ENCODE peak calls at places on chromosomes 13 and 19, in seven cellular contexts. One of them, this sample, is unnamed. For H3K36me3, the result is how much of the 10 kb centered on the place peaks cover.

GRCh38 chr19:5961969-5962945 is 15.7 kb downstream of the RANBP3 start:
- DNase-seq in HCT116: no peak
- DNase-seq in ascending aorta: no peak
- DNase-seq in lung: peak
- DNase-seq in thyroid gland: peak
- DNase-seq in H1: no peak
- DNase-seq in testis: no peak
- DNase-seq in this sample: no peak

GRCh38 chr19:13195678-13196077 is 45.5 kb downstream of the IER2 start:
- DNase-seq in ascending aorta: no peak
- DNase-seq in H1: peak
- DNase-seq in HCT116: no peak
- DNase-seq in thyroid gland: peak
- DNase-seq in lung: peak
- DNase-seq in testis: no peak
- DNase-seq in this sample: no peak

GRCh38 chr19:5466814-5467291 is 11.6 kb downstream of the ZNRF4 start:
- DNase-seq in testis: no peak
- DNase-seq in thyroid gland: no peak
- DNase-seq in H1: no peak
- DNase-seq in HCT116: no peak
- DNase-seq in ascending aorta: no peak
- DNase-seq in lung: no peak
- DNase-seq in this sample: no peak

GRCh38 chr13:107964356-107964755 is 251.0 kb downstream of the LIG4 start:
- DNase-seq in ascending aorta: no peak
- DNase-seq in testis: peak
- DNase-seq in thyroid gland: no peak
- DNase-seq in lung: no peak
- DNase-seq in HCT116: no peak
- DNase-seq in H1: no peak
- DNase-seq in this sample: no peak

GRCh38 chr13:29935309-29935981 is 85.0 kb upstream of the UBL3 start:
- DNase-seq in testis: no peak
- DNase-seq in thyroid gland: peak
- DNase-seq in lung: no peak
- DNase-seq in H1: no peak
- DNase-seq in HCT116: no peak
- DNase-seq in ascending aorta: no peak
- DNase-seq in this sample: no peak

GRCh38 chr13:20774746-20775145 is 985 bp upstream of the EEF1AKMT1 start:
- DNase-seq in thyroid gland: no peak
- DNase-seq in lung: no peak
- DNase-seq in H1: no peak
- DNase-seq in testis: no peak
- DNase-seq in HCT116: no peak
- DNase-seq in ascending aorta: no peak
- DNase-seq in this sample: no peak

GRCh38 chr19:18832331-18833140 is 777 bp downstream of the UPF1 start:
- DNase-seq in thyroid gland: peak
- DNase-seq in H1: peak
- DNase-seq in testis: peak
- DNase-seq in HCT116: no peak
- DNase-seq in lung: no peak
- DNase-seq in ascending aorta: no peak
- DNase-seq in this sample: no peak

GRCh38 chr19:40245506-40246128 is 19.1 kb upstream of the CCNP start:
- DNase-seq in lung: no peak
- DNase-seq in thyroid gland: no peak
- DNase-seq in testis: no peak
- DNase-seq in HCT116: no peak
- DNase-seq in ascending aorta: no peak
- DNase-seq in H1: no peak
- DNase-seq in this sample: no peak

GRCh38 chr13:113915012-113915763 is 51.3 kb upstream of the GAS6 start:
- DNase-seq in testis: no peak
- DNase-seq in HCT116: no peak
- DNase-seq in lung: peak
- DNase-seq in ascending aorta: no peak
- DNase-seq in H1: no peak
- DNase-seq in thyroid gland: no peak
- DNase-seq in this sample: no peak

GRCh38 chr13:97567510-97568243 is 133.7 kb downstream of the RAP2A start:
- DNase-seq in ascending aorta: no peak
- DNase-seq in H1: no peak
- DNase-seq in lung: peak
- DNase-seq in thyroid gland: peak
- DNase-seq in testis: no peak
- DNase-seq in HCT116: peak
- DNase-seq in this sample: no peak

GRCh38 chr13:99992912-99993311 is 11.3 kb downstream of the ZIC2 start:
- DNase-seq in HCT116: no peak
- DNase-seq in testis: no peak
- DNase-seq in H1: no peak
- DNase-seq in thyroid gland: no peak
- DNase-seq in ascending aorta: no peak
- DNase-seq in lung: no peak
- DNase-seq in this sample: no peak

GRCh38 chr19:48400018-48400742 is 6.7 kb downstream of the GRIN2D start:
- DNase-seq in testis: peak
- DNase-seq in lung: no peak
- DNase-seq in ascending aorta: no peak
- DNase-seq in HCT116: peak
- DNase-seq in thyroid gland: peak
- DNase-seq in H1: peak
- DNase-seq in this sample: no peak

GRCh38 chr19:7869910-7870511 is 4.2 kb downstream of the PRR36 start:
- DNase-seq in ascending aorta: no peak
- DNase-seq in H1: peak
- DNase-seq in lung: no peak
- DNase-seq in testis: peak
- DNase-seq in HCT116: peak
- DNase-seq in thyroid gland: peak
- DNase-seq in this sample: no peak

GRCh38 chr13:98466634-98467236 is 110.2 kb downstream of the STK24 start:
- DNase-seq in ascending aorta: no peak
- DNase-seq in lung: no peak
- DNase-seq in HCT116: no peak
- DNase-seq in testis: peak
- DNase-seq in H1: peak
- DNase-seq in thyroid gland: peak
- DNase-seq in this sample: no peak

GRCh38 chr19:11375143-11375948 is 880 bp downstream of the SWSAP1 start:
- DNase-seq in HCT116: no peak
- DNase-seq in thyroid gland: peak
- DNase-seq in H1: peak
- DNase-seq in lung: peak
- DNase-seq in testis: peak
- DNase-seq in ascending aorta: no peak
- DNase-seq in this sample: no peak

GRCh38 chr13:23579886-23580706 is 9.9 kb downstream of the TNFRSF19 start:
- DNase-seq in ascending aorta: no peak
- DNase-seq in testis: no peak
- DNase-seq in lung: no peak
- DNase-seq in thyroid gland: no peak
- DNase-seq in H1: peak
- DNase-seq in HCT116: no peak
- DNase-seq in this sample: no peak

GRCh38 chr19:35045667-35046300 is 4.3 kb downstream of the HPN start:
- DNase-seq in lung: no peak
- DNase-seq in testis: no peak
- DNase-seq in thyroid gland: peak
- DNase-seq in H1: no peak
- DNase-seq in ascending aorta: no peak
- DNase-seq in HCT116: no peak
- DNase-seq in this sample: no peak

GRCh38 chr19:39430675-39431593 is 4.8 kb downstream of the RPS16 start:
- DNase-seq in testis: no peak
- DNase-seq in H1: peak
- DNase-seq in ascending aorta: peak
- DNase-seq in HCT116: peak
- DNase-seq in thyroid gland: peak
- DNase-seq in lung: peak
- DNase-seq in this sample: no peak

GRCh38 chr19:5694952-5695648 is 5.0 kb downstream of the RPL36 start:
- DNase-seq in thyroid gland: no peak
- DNase-seq in ascending aorta: no peak
- DNase-seq in testis: no peak
- DNase-seq in lung: no peak
- DNase-seq in HCT116: no peak
- DNase-seq in H1: no peak
- DNase-seq in this sample: no peak

GRCh38 chr19:12364391-12365093 is 941 bp downstream of the ZNF442 start:
- DNase-seq in HCT116: no peak
- DNase-seq in testis: peak
- DNase-seq in thyroid gland: peak
- DNase-seq in ascending aorta: no peak
- DNase-seq in H1: no peak
- DNase-seq in lung: peak
- DNase-seq in this sample: no peak

GRCh38 chr19:18596752-18597157 is 8.2 kb downstream of the REX1BD start:
- DNase-seq in ascending aorta: no peak
- DNase-seq in testis: peak
- DNase-seq in HCT116: peak
- DNase-seq in thyroid gland: no peak
- DNase-seq in H1: peak
- DNase-seq in lung: peak
- DNase-seq in this sample: no peak

GRCh38 chr19:10118960-10119359 is 739 bp downstream of the EIF3G start:
- DNase-seq in H1: no peak
- DNase-seq in lung: no peak
- DNase-seq in testis: no peak
- DNase-seq in thyroid gland: no peak
- DNase-seq in HCT116: no peak
- DNase-seq in ascending aorta: no peak
- DNase-seq in this sample: no peak

DNA sequence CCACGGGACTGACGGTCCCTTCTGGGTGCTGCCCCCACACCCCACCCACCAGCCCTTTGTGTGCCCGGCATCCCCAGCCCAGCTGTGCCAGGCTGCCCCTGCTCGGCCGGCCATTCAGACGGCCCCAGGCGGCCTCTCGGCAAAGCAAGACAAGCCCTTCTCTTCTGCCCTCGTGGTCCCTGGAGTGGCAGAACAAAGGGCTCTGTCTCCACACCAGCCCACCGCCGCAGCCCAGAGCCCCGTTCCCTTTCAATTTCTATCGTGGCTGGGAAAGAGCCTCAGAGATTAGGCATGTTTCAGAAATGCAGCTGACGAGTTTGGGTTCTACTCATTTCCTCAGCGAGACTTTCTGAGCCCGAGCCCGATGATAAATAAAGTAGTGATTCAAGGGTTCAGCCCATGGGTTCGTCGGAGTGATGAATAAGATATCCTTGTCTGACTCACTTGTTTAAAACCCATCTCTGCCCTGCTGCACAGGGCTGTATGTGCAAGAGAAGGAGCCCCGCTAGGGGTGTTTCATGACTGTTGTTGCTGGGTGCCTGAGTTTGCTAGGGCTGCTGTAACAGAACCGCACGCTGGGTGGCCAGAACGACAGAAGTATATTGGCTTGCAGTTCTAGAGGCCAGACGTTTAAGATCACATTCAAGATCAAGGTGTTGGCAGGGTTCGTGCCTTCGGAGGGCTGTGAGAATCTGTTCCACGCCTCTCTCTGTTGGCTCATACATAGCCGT is 4.3 kb downstream of the MYO9B start:
- DNase-seq in HCT116: peak
- DNase-seq in thyroid gland: peak
- DNase-seq in testis: peak
- DNase-seq in lung: peak
- DNase-seq in H1: no peak
- DNase-seq in ascending aorta: peak
- DNase-seq in this sample: peak
- TF ChIP-seq CTCF in HCT116: no peak
- TF ChIP-seq CTCF in thyroid gland: no peak
- TF ChIP-seq CTCF in testis: peak
- TF ChIP-seq CTCF in lung: no peak
- TF ChIP-seq CTCF in H1: no peak
- TF ChIP-seq CTCF in ascending aorta: peak
- TF ChIP-seq CTCF in this sample: peak

DNA sequence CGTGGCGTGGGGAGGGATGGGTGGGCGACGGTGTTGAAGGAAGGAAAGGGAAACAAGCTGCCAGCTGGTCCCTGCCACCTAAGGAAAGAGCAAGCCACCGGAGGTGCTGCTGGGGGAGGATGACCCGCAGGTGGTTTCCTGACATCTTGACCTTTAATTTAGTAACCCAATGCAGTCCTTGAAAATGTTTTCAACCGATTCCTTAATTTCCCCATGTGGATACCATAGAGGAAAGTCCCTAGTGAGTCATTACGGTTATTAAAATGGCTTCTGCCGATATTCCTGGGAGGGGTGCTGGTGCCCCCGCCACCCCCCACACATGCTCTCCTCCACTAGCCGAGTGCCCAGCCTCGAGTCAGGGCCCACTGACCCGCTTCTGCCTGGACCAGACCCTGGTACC is 6.3 kb upstream of the ANKRD10 start:
- DNase-seq in H1: no peak
- DNase-seq in HCT116: no peak
- DNase-seq in thyroid gland: no peak
- DNase-seq in testis: no peak
- DNase-seq in ascending aorta: no peak
- DNase-seq in lung: no peak
- DNase-seq in this sample: no peak
- H3K36me3 ChIP-seq in H1: under half
- H3K36me3 ChIP-seq in HCT116: under half
- H3K36me3 ChIP-seq in thyroid gland: under half
- H3K36me3 ChIP-seq in testis: under half
- H3K36me3 ChIP-seq in ascending aorta: under half
- H3K36me3 ChIP-seq in lung: under half
- H3K36me3 ChIP-seq in this sample: under half

DNA sequence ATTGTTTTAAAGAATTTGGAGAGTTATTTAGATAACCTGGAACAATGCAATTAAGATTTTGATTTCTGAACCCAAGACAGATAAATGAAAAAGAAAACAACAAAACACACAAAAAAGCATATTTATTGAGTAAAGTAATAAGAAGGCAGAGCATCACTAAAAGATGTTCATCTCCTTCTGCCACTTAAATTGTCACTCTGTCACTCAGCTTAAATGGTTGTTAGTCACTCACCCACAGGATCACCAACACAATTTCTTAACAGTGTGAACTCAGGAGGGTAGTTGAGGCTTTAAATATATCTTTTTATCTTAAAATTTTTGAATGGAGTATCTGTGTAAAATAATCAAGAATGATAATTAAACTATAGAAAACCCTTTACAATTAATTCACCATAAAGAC is 1215.5 kb upstream of the PCDH20 start:
- DNase-seq in H1: no peak
- DNase-seq in lung: no peak
- DNase-seq in thyroid gland: no peak
- DNase-seq in testis: no peak
- DNase-seq in ascending aorta: no peak
- DNase-seq in HCT116: no peak
- DNase-seq in this sample: no peak
- TF ChIP-seq CTCF in H1: no peak
- TF ChIP-seq CTCF in lung: no peak
- TF ChIP-seq CTCF in thyroid gland: no peak
- TF ChIP-seq CTCF in testis: no peak
- TF ChIP-seq CTCF in ascending aorta: no peak
- TF ChIP-seq CTCF in HCT116: no peak
- TF ChIP-seq CTCF in this sample: no peak

DNA sequence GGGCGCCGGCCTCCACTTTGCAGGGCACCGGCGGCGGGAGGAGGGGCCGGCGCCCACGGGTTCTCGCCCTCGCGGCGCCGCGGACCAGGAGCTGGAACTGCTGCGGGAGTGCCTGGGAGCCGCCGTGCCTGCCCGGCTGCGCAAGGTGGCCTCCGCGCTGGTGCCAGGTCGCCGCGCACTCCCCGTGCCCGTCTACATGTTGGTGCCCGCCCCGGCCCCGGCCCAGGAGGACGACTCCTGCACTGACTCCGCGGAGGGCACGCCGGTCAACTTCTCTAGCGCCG is 11.8 kb downstream of the C19orf25 start:
- DNase-seq in lung: no peak
- DNase-seq in ascending aorta: no peak
- DNase-seq in HCT116: no peak
- DNase-seq in thyroid gland: no peak
- DNase-seq in testis: no peak
- DNase-seq in H1: no peak
- DNase-seq in this sample: no peak
- H3K36me3 ChIP-seq in lung: under half
- H3K36me3 ChIP-seq in ascending aorta: under half
- H3K36me3 ChIP-seq in HCT116: under half
- H3K36me3 ChIP-seq in thyroid gland: under half
- H3K36me3 ChIP-seq in testis: under half
- H3K36me3 ChIP-seq in H1: under half
- H3K36me3 ChIP-seq in this sample: under half

This sample was measured in BJ.